ENCODE peak calls at places on chromosomes 13 and 19, in four cellular contexts. G is M059J; A is kidney epithelial cell; U is stimulated activated CD4-positive, alpha-beta T cell treated with anti-CD3 and anti-CD28 coated beads, Interleukin-1b, Interleukin-23, amount 100 ng/mL, for 1 hour. M is an unnamed sample.

GRCh38 chr13:49560270-49561063 is 24.9 kb downstream of the RCBTB1 start:
- DNase-seq in G (no peak), A (peak; percentile 28), U (no peak), M (no peak)

GRCh38 chr19:57841364-57841763 is 8.3 kb upstream of the ZNF587 start:
- DNase-seq in G (no peak), A (no peak), U (no peak), M (no peak)

GRCh38 chr19:28313633-28314032 is 899.3 kb downstream of the UQCRFS1 start:
- DNase-seq in G (no peak), A (peak; percentile 63), U (no peak), M (no peak)

GRCh38 chr13:79442221-79442620 is 36.2 kb upstream of the RBM26 start:
- DNase-seq in G (peak; percentile 44), A (no peak), U (no peak), M (no peak)

GRCh38 chr19:5354403-5354802 is 13.8 kb upstream of the PTPRS start:
- DNase-seq in G (peak; percentile 26), A (no peak), U (no peak), M (no peak)

GRCh38 chr19:47158879-47159509 is 28.4 kb downstream of the SAE1 start:
- DNase-seq in G (peak; percentile 68), A (peak; percentile 42), U (peak; percentile 19), M (no peak)

GRCh38 chr19:7419777-7420439 is 68.9 kb downstream of the PEX11G start:
- DNase-seq in G (no peak), A (no peak), U (no peak), M (no peak)

GRCh38 chr13:113802761-113803160 is 43.7 kb downstream of the TMEM255B start:
- DNase-seq in G (no peak), A (no peak), U (no peak), M (no peak)

GRCh38 chr13:98542568-98543379 is 34.1 kb downstream of the STK24 start:
- DNase-seq in G (no peak), A (no peak), U (no peak), M (no peak)

GRCh38 chr19:40271706-40272105 is 13.4 kb downstream of the AKT2 start:
- DNase-seq in G (no peak), A (no peak), U (no peak), M (no peak)

GRCh38 chr19:12034610-12035009 is 869 bp downstream of the ZNF433 start:
- DNase-seq in G (no peak), A (no peak), U (no peak), M (no peak)

GRCh38 chr19:2048104-2048958 is 2.7 kb downstream of the MKNK2 start:
- DNase-seq in G (no peak), A (no peak), U (no peak), M (no peak)

GRCh38 chr13:81771948-81772347 is 1431.0 kb upstream of the SPRY2 start:
- DNase-seq in G (no peak), A (no peak), U (no peak), M (no peak)

GRCh38 chr13:23963184-23963931 is 66.1 kb upstream of the C1QTNF9B start:
- DNase-seq in G (no peak), A (no peak), U (no peak), M (no peak)

GRCh38 chr19:39046037-39046821 is 13.9 kb upstream of the FBXO27 start:
- DNase-seq in G (peak; percentile 40), A (no peak), U (no peak), M (no peak)

GRCh38 chr19:28063702-28064101 is 1149.2 kb downstream of the UQCRFS1 start:
- DNase-seq in G (no peak), A (no peak), U (no peak), M (no peak)

GRCh38 chr13:20465218-20465879 is 60.3 kb downstream of the CRYL1 start:
- DNase-seq in G (peak; percentile 37), A (no peak), U (no peak), M (no peak)

GRCh38 chr13:100796463-100796862 is 121.9 kb upstream of the TMTC4 start:
- DNase-seq in G (no peak), A (no peak), U (no peak), M (no peak)